ENCODE peak calls at places on chromosome 2, in six cellular contexts. L is prostate gland, T is H1, B is IMR-90, Y is A549, M is uterus. K is an unnamed sample.

GRCh38 chr2:29250977-29251376 is 135.8 kb downstream of the CLIP4 start:
- DNase-seq in Y (no peak), M (no peak), B (no peak), L (no peak), T (no peak), K (no peak)

GRCh38 chr2:168819829-168820489 is 17.5 kb downstream of the NOSTRIN start:
- DNase-seq in T (no peak), Y (no peak), B (no peak), L (no peak), M (no peak), K (no peak)

GRCh38 chr2:208033701-208034502 is 8.6 kb upstream of the PLEKHM3 start:
- DNase-seq in M (peak; percentile 18), T (peak; percentile 55), L (peak; percentile 61), B (peak; percentile 24), Y (no peak), K (no peak)

GRCh38 chr2:28752608-28752984 is 966 bp downstream of the PPP1CB start:
- DNase-seq in M (no peak), T (no peak), L (no peak), B (no peak), Y (no peak), K (no peak)

GRCh38 chr2:230719340-230719739 is 6.7 kb downstream of the CAB39 start:
- DNase-seq in B (no peak), Y (no peak), M (no peak), T (no peak), L (no peak), K (no peak)

GRCh38 chr2:156589381-156590079 is 153.4 kb downstream of the GPD2 start:
- DNase-seq in M (peak; percentile 15), T (no peak), Y (peak; percentile 15), L (peak; percentile 11), B (peak; percentile 62), K (no peak)

GRCh38 chr2:48699377-48699951 is 56.1 kb downstream of the LHCGR start:
- DNase-seq in L (no peak), B (peak; percentile 80), T (no peak), Y (no peak), M (no peak), K (no peak)

GRCh38 chr2:234885884-234886283 is 65.9 kb upstream of the SH3BP4 start:
- DNase-seq in L (no peak), T (no peak), M (no peak), Y (no peak), B (no peak), K (no peak)

GRCh38 chr2:35688298-35688697 is 667.3 kb upstream of the CRIM1 start:
- DNase-seq in B (no peak), M (no peak), L (no peak), Y (no peak), T (no peak), K (no peak)

GRCh38 chr2:155692108-155692507 is 640.4 kb downstream of the NR4A2 start:
- DNase-seq in Y (no peak), B (no peak), T (no peak), L (no peak), M (no peak), K (no peak)

GRCh38 chr2:96505231-96505889 is at the start of gene NEURL3:
- DNase-seq in L (peak; percentile 55), B (peak; percentile 74), M (no peak), T (peak; percentile 32), Y (peak; percentile 75), K (peak; percentile 91)

GRCh38 chr2:227772197-227772661 is 26.5 kb downstream of the SCYGR8 start:
- DNase-seq in L (no peak), Y (no peak), M (no peak), B (no peak), T (no peak), K (no peak)

GRCh38 chr2:38960609-38961320 is 71.1 kb downstream of the ARHGEF33 start:
- DNase-seq in B (no peak), T (no peak), M (no peak), L (no peak), Y (no peak), K (no peak)

GRCh38 chr2:11168488-11168887 is 13.2 kb downstream of the SLC66A3 start:
- DNase-seq in B (no peak), L (no peak), Y (no peak), M (no peak), T (no peak), K (no peak)

GRCh38 chr2:111898703-111899514 is 502 bp downstream of the MERTK start:
- DNase-seq in T (no peak), Y (no peak), M (no peak), B (no peak), L (peak; percentile 25), K (peak; percentile 91)

GRCh38 chr2:85548608-85548900 is 9.6 kb downstream of the MAT2A start:
- DNase-seq in Y (no peak), B (no peak), L (no peak), M (no peak), T (no peak), K (no peak)

GRCh38 chr2:63819765-63820717 is 21.7 kb upstream of the UGP2 start:
- DNase-seq in Y (no peak), T (no peak), L (no peak), M (peak; percentile 70), B (peak; percentile 61), K (no peak)

GRCh38 chr2:113925884-113926283 is 36.0 kb downstream of the ACTR3 start:
- DNase-seq in M (no peak), Y (no peak), B (no peak), L (no peak), T (no peak), K (no peak)

GRCh38 chr2:96090527-96090926 is 25.8 kb downstream of the ADRA2B start:
- DNase-seq in Y (no peak), T (peak; percentile 17), M (no peak), L (no peak), B (peak; percentile 54), K (no peak)

GRCh38 chr2:111715987-111716900 is 167.7 kb downstream of the ANAPC1 start:
- DNase-seq in B (no peak), M (no peak), Y (no peak), T (no peak), L (no peak), K (peak; percentile 85)

GRCh38 chr2:216082805-216083204 is 1.1 kb downstream of the TMEM169 start:
- DNase-seq in Y (no peak), L (no peak), B (peak; percentile 9), T (no peak), M (no peak), K (no peak)

GRCh38 chr2:216083464-216084279 is 2.0 kb downstream of the TMEM169 start:
- DNase-seq in M (no peak), B (peak; percentile 83), Y (no peak), T (no peak), L (no peak), K (no peak)

GRCh38 chr2:216081012-216081411 is 597 bp downstream of the PECR start:
- DNase-seq in B (no peak), T (no peak), L (no peak), M (no peak), Y (no peak), K (no peak)

GRCh38 chr2:216082388-216082733 is 642 bp downstream of the TMEM169 start:
- DNase-seq in Y (peak; percentile 35), T (no peak), M (no peak), B (no peak), L (no peak), K (no peak)

DNA sequence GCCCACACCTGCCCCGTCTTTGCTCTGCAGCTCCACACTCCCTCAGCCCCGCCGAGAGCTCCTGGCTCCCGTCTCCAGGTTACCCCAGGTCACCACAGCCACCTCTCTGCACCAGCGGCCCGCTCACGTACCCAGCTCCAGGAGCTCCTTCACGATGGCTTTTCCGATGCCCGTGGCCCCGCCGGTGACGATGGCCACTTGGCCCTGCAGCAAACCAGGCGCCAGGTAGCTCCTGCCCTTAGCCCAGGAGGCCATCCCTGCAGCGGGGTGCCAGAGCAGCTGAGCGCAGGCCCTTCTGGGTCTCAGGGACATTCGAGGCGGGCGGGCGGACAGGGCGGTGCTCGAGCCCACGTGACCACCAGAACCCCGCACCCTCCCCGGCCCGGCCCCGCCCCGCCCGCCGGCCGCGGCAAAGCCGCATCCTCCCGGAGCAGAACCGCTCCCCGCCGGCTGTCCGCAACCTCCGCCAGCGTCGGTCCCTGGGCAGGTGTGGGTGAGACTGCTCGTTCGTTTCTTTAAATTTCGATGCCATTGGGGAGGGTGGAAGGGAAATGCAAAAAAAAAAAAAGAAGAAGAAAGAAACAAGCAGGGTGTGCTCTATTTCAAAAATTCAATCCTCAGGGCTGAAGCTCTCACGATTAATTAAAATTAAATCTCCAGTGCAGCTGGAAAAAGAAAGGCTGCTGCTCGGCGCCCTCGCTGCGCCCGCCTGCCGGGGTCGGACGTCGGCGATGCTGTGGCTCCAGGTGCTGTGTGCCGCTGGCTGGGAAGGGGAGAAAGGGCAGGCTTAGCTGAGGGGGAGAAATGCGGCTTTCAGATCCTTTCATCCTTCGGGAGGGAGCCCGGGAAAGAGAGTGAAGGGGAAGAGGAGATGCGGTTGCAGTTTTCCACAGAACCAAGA is at the start of the genes PECR and TMEM169:
- DNase-seq in T (peak; percentile 91), B (peak; percentile 34), L (peak; percentile 78), M (peak; percentile 72), Y (peak; percentile 94), K (no peak)
- TF ChIP-seq POLR2A in T (peak; percentile 63), B (no peak), L (peak; percentile 50), M (no peak), Y (peak; percentile 92), K (no peak)

GRCh38 chr2:224151680-224152310 is 112.7 kb upstream of the SERPINE2 start:
- DNase-seq in L (no peak), M (no peak), T (no peak), B (no peak), Y (no peak), K (no peak)
- H3K27ac ChIP-seq in L (no peak overlapping the region), M (no peak overlapping the region), T (no peak overlapping the region), B (peak overlapping the region; percentile 45), Y (peak overlapping the region; percentile 52), K (no peak overlapping the region)

GRCh38 chr2:9630001-9630749 is 622 bp downstream of the YWHAQ start:
- DNase-seq in B (peak; percentile 53), Y (peak; percentile 62), T (peak; percentile 85), M (peak; percentile 71), L (peak; percentile 59), K (peak; percentile 93)

GRCh38 chr2:9631976-9632700 is 1.3 kb upstream of the YWHAQ start:
- DNase-seq in T (peak; percentile 59), L (no peak), M (peak; percentile 30), B (no peak), Y (no peak), K (no peak)

GRCh38 chr2:9630750-9631483 is at the start of gene YWHAQ:
- DNase-seq in Y (peak; percentile 99), T (peak; percentile 97), M (peak; percentile 99), B (peak; percentile 99), L (peak; percentile 99), K (peak; percentile 100)

GRCh38 chr2:9629222-9630000 is 1.4 kb downstream of the YWHAQ start:
- DNase-seq in M (no peak), T (no peak), Y (no peak), L (no peak), B (peak; percentile 46), K (no peak)

GRCh38 chr2:9631484-9631819 is 655 bp upstream of the YWHAQ start:
- DNase-seq in B (no peak), L (no peak), Y (no peak), M (no peak), T (no peak), K (no peak)
- H3K4me1 ChIP-seq in B (peaks cover 12% of the 10 kb centered on the region), L (peaks cover 6% of the 10 kb centered on the region), Y (peaks cover 34% of the 10 kb centered on the region), M (peaks cover 7% of the 10 kb centered on the region), T (no peaks in the 10 kb centered on the region), K (peaks cover 41% of the 10 kb centered on the region)

DNA sequence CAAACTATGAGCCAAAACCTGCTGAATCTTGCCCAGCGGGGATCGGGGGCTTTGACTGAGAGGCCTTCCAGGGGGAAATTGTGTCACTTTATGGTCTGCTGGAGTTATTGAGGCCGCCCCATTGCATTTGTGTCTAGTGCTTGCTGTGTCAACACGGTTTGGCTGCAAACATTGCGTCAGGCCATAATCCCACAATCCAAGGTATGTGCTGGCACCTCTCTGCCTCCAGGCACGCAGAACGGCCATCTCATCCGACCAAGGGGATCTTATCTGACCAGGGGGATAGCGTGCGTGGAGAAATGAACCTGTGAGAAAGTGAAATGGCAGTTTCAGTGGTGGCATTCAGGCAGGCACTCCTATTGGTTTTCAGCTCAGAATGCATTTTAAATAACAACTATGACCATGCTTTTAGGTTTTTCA is 18.1 kb upstream of the LYPD6B start:
- DNase-seq in Y (no peak), B (no peak), L (peak; percentile 65), T (no peak), M (no peak), K (no peak)
- TF ChIP-seq POLR2A in Y (no peak), B (no peak), L (no peak), T (no peak), M (no peak), K (no peak)